ENCODE peak calls at places on chromosome 3, in four cellular contexts. G is stimulated activated naive B cell treated with anti-CD40 and anti-IgM and Interleukin-4, amounts not matched to agents 10 μg/mL and 1 μg/mL and 100 μg/mL, for 72 hours; R is activated naive CD4-positive, alpha-beta T cell treated with anti-CD3 and anti-CD28 coated beads, Interleukin-2, amount 50 U/mL, for 72 hours; M is activated CD4-positive, CD25-positive, alpha-beta regulatory T cell treated with anti-CD3 and anti-CD28 coated beads, Interleukin-2, amount 50 U/mL, for 24 hours. S is an unnamed sample.
A peak's percentile ranks its signal among the peaks of the same experiment; 100 is the strongest.

GRCh38 chr3:57659004-57659672 is 33.7 kb downstream of the DENND6A start:
- ATAC-seq in G (no peak), M (no peak), R (no peak), S (no peak)

GRCh38 chr3:57184516-57184915 is 15.3 kb downstream of the HESX1 start:
- ATAC-seq in R (no peak), M (no peak), G (no peak), S (no peak)

GRCh38 chr3:152270145-152270870 is 1.6 kb downstream of the MBNL1 start:
- ATAC-seq in G (no peak), R (no peak), M (no peak), S (no peak)

GRCh38 chr3:197175503-197175902 is 122.9 kb downstream of the DLG1 start:
- ATAC-seq in R (no peak), M (no peak), G (peak; percentile 57), S (no peak)

GRCh38 chr3:136891934-136892855 is 30.2 kb downstream of the NCK1 start:
- ATAC-seq in R (no peak), G (no peak), M (no peak), S (no peak)

GRCh38 chr3:13509066-13509815 is 29.1 kb downstream of the HDAC11 start:
- ATAC-seq in G (no peak), R (no peak), M (no peak), S (no peak)

GRCh38 chr3:173547070-173547469 is 149.5 kb downstream of the NLGN1 start:
- ATAC-seq in R (no peak), M (no peak), G (no peak), S (no peak)

GRCh38 chr3:72347819-72348319 is 500.4 kb downstream of the SHQ1 start:
- ATAC-seq in R (peak; percentile 36), M (peak; percentile 54), G (peak; percentile 72), S (peak; percentile 56)

GRCh38 chr3:64708456-64708855 is 20.7 kb upstream of the ADAMTS9 start:
- ATAC-seq in R (no peak), G (no peak), M (no peak), S (no peak)

GRCh38 chr3:50292924-50293801 is 934 bp upstream of the IFRD2 start:
- ATAC-seq in G (no peak), R (no peak), M (no peak), S (no peak)

GRCh38 chr3:69999191-70000027 is at the start of gene SAMMSON:
- ATAC-seq in M (no peak), R (no peak), G (no peak), S (no peak)

GRCh38 chr3:330494-331115 is 134.0 kb downstream of the CHL1 start:
- ATAC-seq in M (no peak), R (no peak), G (no peak), S (no peak)

GRCh38 chr3:184142199-184142598 is 7.0 kb downstream of the EIF2B5 start:
- ATAC-seq in G (no peak), M (no peak), R (no peak), S (no peak)